ENCODE peak calls at places on chromosomes 13 and 19, in six cellular contexts. One of them, this sample, is unnamed. For H3K27me3, the result is how much of the 10 kb centered on the place peaks cover.

GRCh38 chr19:41934849-41935374 is 6.7 kb upstream of the ERFL start:
- DNase-seq in breast epithelium: peak
- DNase-seq in fibroblast of lung: peak
- DNase-seq in kidney epithelial cell: no peak
- DNase-seq in heart left ventricle: peak
- DNase-seq in aorta: peak
- DNase-seq in this sample: peak

GRCh38 chr19:18239303-18239702 is 13.1 kb upstream of the PDE4C start:
- DNase-seq in fibroblast of lung: no peak
- DNase-seq in kidney epithelial cell: no peak
- DNase-seq in heart left ventricle: no peak
- DNase-seq in aorta: no peak
- DNase-seq in breast epithelium: no peak
- DNase-seq in this sample: no peak

GRCh38 chr13:45215392-45216077 is 14.7 kb upstream of the KCTD4 start:
- DNase-seq in kidney epithelial cell: no peak
- DNase-seq in heart left ventricle: no peak
- DNase-seq in fibroblast of lung: no peak
- DNase-seq in aorta: no peak
- DNase-seq in breast epithelium: no peak
- DNase-seq in this sample: no peak

GRCh38 chr13:82439159-82439904 is 1442.9 kb downstream of the SLITRK1 start:
- DNase-seq in heart left ventricle: no peak
- DNase-seq in breast epithelium: no peak
- DNase-seq in fibroblast of lung: no peak
- DNase-seq in aorta: no peak
- DNase-seq in kidney epithelial cell: no peak
- DNase-seq in this sample: no peak

GRCh38 chr19:7013678-7014077 is 7.6 kb downstream of the MBD3L2B start:
- DNase-seq in aorta: no peak
- DNase-seq in breast epithelium: no peak
- DNase-seq in kidney epithelial cell: no peak
- DNase-seq in fibroblast of lung: no peak
- DNase-seq in heart left ventricle: no peak
- DNase-seq in this sample: peak

GRCh38 chr13:113802090-113802531 is 43.1 kb downstream of the TMEM255B start:
- DNase-seq in kidney epithelial cell: peak
- DNase-seq in breast epithelium: no peak
- DNase-seq in fibroblast of lung: peak
- DNase-seq in aorta: peak
- DNase-seq in heart left ventricle: peak
- DNase-seq in this sample: peak

GRCh38 chr19:34066007-34066656 is 106.2 kb upstream of the LSM14A start:
- DNase-seq in aorta: no peak
- DNase-seq in heart left ventricle: no peak
- DNase-seq in fibroblast of lung: no peak
- DNase-seq in kidney epithelial cell: no peak
- DNase-seq in breast epithelium: no peak
- DNase-seq in this sample: no peak

GRCh38 chr19:43316591-43317319 is 36.7 kb upstream of the CD177 start:
- DNase-seq in aorta: no peak
- DNase-seq in breast epithelium: no peak
- DNase-seq in heart left ventricle: no peak
- DNase-seq in fibroblast of lung: peak
- DNase-seq in kidney epithelial cell: no peak
- DNase-seq in this sample: peak

GRCh38 chr13:43785166-43785680 is 1.5 kb downstream of the ENOX1 start:
- DNase-seq in kidney epithelial cell: no peak
- DNase-seq in aorta: no peak
- DNase-seq in fibroblast of lung: no peak
- DNase-seq in heart left ventricle: no peak
- DNase-seq in breast epithelium: no peak
- DNase-seq in this sample: no peak

GRCh38 chr19:39874404-39874803 is 28.2 kb upstream of the FBL start:
- DNase-seq in fibroblast of lung: no peak
- DNase-seq in breast epithelium: no peak
- DNase-seq in aorta: peak
- DNase-seq in heart left ventricle: peak
- DNase-seq in kidney epithelial cell: no peak
- DNase-seq in this sample: no peak

DNA sequence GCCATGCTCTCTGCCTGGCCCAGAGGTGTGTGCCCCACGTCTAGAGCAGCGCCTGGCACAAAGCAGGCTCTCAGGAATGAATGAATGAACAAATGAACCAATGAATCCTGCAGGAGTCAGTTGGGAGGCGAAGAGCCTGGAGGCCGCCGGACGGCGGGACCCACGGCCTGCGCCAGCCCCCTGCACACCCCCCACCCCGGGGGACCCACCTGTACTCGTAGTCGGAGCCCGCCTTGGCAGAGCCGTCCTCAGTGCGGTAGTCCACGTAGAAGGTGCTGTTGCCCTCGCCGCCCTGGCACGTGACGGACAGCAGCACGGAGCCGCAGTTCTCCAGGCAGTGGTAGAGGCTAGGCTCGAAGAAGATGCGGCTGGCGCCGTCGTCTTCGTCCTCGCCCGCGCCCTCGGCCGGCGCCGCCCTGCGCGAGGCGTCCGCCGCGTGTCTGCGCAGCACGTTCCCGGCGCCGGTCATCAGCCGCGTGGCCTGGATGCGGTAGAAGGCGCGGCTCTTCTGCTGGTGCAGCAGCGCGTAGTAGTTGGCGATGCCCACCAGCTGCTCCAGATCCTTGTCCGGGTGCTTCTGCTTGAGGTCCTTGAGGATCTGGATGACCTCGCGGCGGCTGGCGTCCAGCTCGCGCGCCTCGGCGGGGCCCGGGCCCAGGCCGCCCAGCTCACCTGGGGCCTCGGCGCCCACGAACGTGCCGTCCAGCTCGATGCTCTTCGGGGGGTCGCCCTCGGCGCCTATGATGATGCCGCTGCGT is 14.8 kb downstream of the SLC8A2 start:
- DNase-seq in kidney epithelial cell: no peak
- DNase-seq in aorta: no peak
- DNase-seq in heart left ventricle: peak
- DNase-seq in breast epithelium: no peak
- DNase-seq in fibroblast of lung: no peak
- DNase-seq in this sample: no peak
- H3K4me3 ChIP-seq in kidney epithelial cell: no peak
- H3K4me3 ChIP-seq in aorta: no peak
- H3K4me3 ChIP-seq in heart left ventricle: no peak
- H3K4me3 ChIP-seq in breast epithelium: no peak
- H3K4me3 ChIP-seq in fibroblast of lung: no peak
- H3K4me3 ChIP-seq in this sample: no peak

GRCh38 chr19:53909471-53910169 is 542 bp downstream of the CACNG7 start:
- DNase-seq in kidney epithelial cell: no peak
- DNase-seq in fibroblast of lung: no peak
- DNase-seq in breast epithelium: no peak
- DNase-seq in heart left ventricle: no peak
- DNase-seq in aorta: no peak
- DNase-seq in this sample: no peak
- H3K27me3 ChIP-seq in kidney epithelial cell: under half
- H3K27me3 ChIP-seq in fibroblast of lung: under half
- H3K27me3 ChIP-seq in breast epithelium: under half
- H3K27me3 ChIP-seq in heart left ventricle: half or more
- H3K27me3 ChIP-seq in aorta: under half
- H3K27me3 ChIP-seq in this sample: half or more

GRCh38 chr19:31348416-31349159 is 648 bp downstream of the TSHZ3 start:
- DNase-seq in heart left ventricle: peak
- DNase-seq in breast epithelium: no peak
- DNase-seq in aorta: peak
- DNase-seq in kidney epithelial cell: no peak
- DNase-seq in fibroblast of lung: peak
- DNase-seq in this sample: peak

GRCh38 chr19:31346184-31346583 is 3.1 kb downstream of the TSHZ3 start:
- DNase-seq in heart left ventricle: no peak
- DNase-seq in aorta: no peak
- DNase-seq in fibroblast of lung: no peak
- DNase-seq in kidney epithelial cell: no peak
- DNase-seq in breast epithelium: no peak
- DNase-seq in this sample: no peak

GRCh38 chr19:31347828-31348314 is 1.4 kb downstream of the TSHZ3 start:
- DNase-seq in kidney epithelial cell: no peak
- DNase-seq in breast epithelium: no peak
- DNase-seq in fibroblast of lung: peak
- DNase-seq in heart left ventricle: no peak
- DNase-seq in aorta: no peak
- DNase-seq in this sample: peak

GRCh38 chr19:31346660-31347059 is 2.6 kb downstream of the TSHZ3 start:
- DNase-seq in heart left ventricle: no peak
- DNase-seq in kidney epithelial cell: no peak
- DNase-seq in fibroblast of lung: no peak
- DNase-seq in aorta: no peak
- DNase-seq in breast epithelium: no peak
- DNase-seq in this sample: no peak

DNA sequence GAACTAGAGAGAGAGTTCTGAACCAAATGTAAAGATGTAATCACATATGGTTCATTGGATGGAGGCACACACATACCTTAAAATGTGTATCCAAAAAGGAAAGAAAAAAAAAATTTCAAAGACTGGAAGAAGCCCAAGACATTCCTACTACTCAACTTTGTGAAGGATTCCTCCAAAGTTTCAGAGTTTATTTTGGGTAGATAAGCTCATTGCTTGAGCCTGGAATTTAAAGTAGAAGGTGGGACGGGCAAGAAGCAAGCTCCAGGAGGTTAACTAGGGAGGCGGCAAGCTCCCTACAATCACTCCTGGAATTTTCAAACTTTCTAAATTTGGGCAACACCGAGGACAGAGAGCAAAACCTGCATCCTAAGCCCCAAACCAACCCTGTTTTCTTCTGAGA is 1.9 kb downstream of the TSHZ3 start:
- DNase-seq in fibroblast of lung: no peak
- DNase-seq in heart left ventricle: no peak
- DNase-seq in breast epithelium: no peak
- DNase-seq in aorta: no peak
- DNase-seq in kidney epithelial cell: no peak
- DNase-seq in this sample: no peak
- H3K4me3 ChIP-seq in fibroblast of lung: peak
- H3K4me3 ChIP-seq in heart left ventricle: no peak
- H3K4me3 ChIP-seq in breast epithelium: peak
- H3K4me3 ChIP-seq in aorta: no peak
- H3K4me3 ChIP-seq in kidney epithelial cell: no peak
- H3K4me3 ChIP-seq in this sample: peak

DNA sequence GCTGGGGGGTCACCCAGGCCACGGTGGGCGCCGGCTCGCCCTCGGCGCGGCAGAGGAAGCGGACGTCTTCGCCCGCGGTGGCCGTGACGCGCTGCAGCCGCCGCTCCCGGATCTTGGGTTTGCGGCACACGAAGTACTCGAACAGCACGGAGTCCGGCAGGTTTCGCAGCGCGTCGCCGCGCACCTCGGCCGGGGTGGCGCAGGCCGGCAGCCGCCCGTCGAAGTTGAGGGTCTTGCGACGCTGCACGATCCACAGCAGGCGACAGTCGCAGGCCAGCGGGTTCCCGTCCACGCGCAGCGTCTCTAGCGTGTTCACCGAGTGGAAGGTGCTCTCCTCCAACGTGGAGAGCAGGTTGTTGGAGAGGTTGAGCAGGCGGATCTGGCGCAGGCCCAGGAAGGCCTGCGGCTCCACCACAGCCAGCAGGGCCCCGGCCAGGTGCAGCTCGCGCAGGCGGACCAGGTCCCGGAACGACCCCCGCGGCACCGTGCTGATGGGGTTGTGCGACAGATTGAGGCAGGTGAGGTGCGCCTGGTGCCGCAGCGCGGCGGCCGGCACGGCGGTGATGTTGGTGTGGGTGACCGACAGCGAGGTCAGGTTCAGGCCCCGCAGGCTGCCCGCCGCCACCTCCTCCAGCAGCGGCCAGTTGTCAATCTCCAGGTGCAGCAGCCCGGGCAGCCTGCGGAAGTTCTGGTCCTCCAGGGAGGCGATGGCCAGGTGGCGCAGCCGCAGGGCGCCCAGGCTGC is 8.6 kb upstream of the PEAK3 start:
- DNase-seq in breast epithelium: no peak
- DNase-seq in kidney epithelial cell: no peak
- DNase-seq in aorta: no peak
- DNase-seq in heart left ventricle: no peak
- DNase-seq in fibroblast of lung: no peak
- DNase-seq in this sample: no peak
- H3K27me3 ChIP-seq in breast epithelium: under half
- H3K27me3 ChIP-seq in kidney epithelial cell: half or more
- H3K27me3 ChIP-seq in aorta: under half
- H3K27me3 ChIP-seq in heart left ventricle: half or more
- H3K27me3 ChIP-seq in fibroblast of lung: under half
- H3K27me3 ChIP-seq in this sample: under half

GRCh38 chr19:49140951-49141350 is 14.2 kb downstream of the HRC start:
- DNase-seq in aorta: no peak
- DNase-seq in kidney epithelial cell: no peak
- DNase-seq in fibroblast of lung: no peak
- DNase-seq in breast epithelium: no peak
- DNase-seq in heart left ventricle: no peak
- DNase-seq in this sample: no peak

GRCh38 chr19:49147923-49148682 is 7.1 kb downstream of the HRC start:
- DNase-seq in breast epithelium: no peak
- DNase-seq in aorta: no peak
- DNase-seq in kidney epithelial cell: no peak
- DNase-seq in heart left ventricle: peak
- DNase-seq in fibroblast of lung: no peak
- DNase-seq in this sample: no peak

GRCh38 chr19:49141352-49141751 is 13.8 kb downstream of the HRC start:
- DNase-seq in heart left ventricle: no peak
- DNase-seq in kidney epithelial cell: no peak
- DNase-seq in breast epithelium: no peak
- DNase-seq in aorta: no peak
- DNase-seq in fibroblast of lung: no peak
- DNase-seq in this sample: no peak

GRCh38 chr19:49145485-49146407 is 9.4 kb downstream of the HRC start:
- DNase-seq in fibroblast of lung: peak
- DNase-seq in heart left ventricle: peak
- DNase-seq in kidney epithelial cell: no peak
- DNase-seq in breast epithelium: peak
- DNase-seq in aorta: peak
- DNase-seq in this sample: peak

GRCh38 chr19:49142866-49143335 is 12.3 kb downstream of the HRC start:
- DNase-seq in breast epithelium: peak
- DNase-seq in heart left ventricle: peak
- DNase-seq in kidney epithelial cell: peak
- DNase-seq in aorta: peak
- DNase-seq in fibroblast of lung: peak
- DNase-seq in this sample: peak
- H3K4me3 ChIP-seq in breast epithelium: peak
- H3K4me3 ChIP-seq in heart left ventricle: peak
- H3K4me3 ChIP-seq in kidney epithelial cell: peak
- H3K4me3 ChIP-seq in aorta: no peak
- H3K4me3 ChIP-seq in fibroblast of lung: peak
- H3K4me3 ChIP-seq in this sample: peak

GRCh38 chr13:25174304-25174703 is 2.2 kb upstream of the AMER2 start:
- DNase-seq in breast epithelium: no peak
- DNase-seq in fibroblast of lung: no peak
- DNase-seq in kidney epithelial cell: no peak
- DNase-seq in heart left ventricle: no peak
- DNase-seq in aorta: no peak
- DNase-seq in this sample: no peak
- H3K27me3 ChIP-seq in breast epithelium: under half
- H3K27me3 ChIP-seq in fibroblast of lung: under half
- H3K27me3 ChIP-seq in kidney epithelial cell: under half
- H3K27me3 ChIP-seq in heart left ventricle: under half
- H3K27me3 ChIP-seq in aorta: under half
- H3K27me3 ChIP-seq in this sample: under half

GRCh38 chr19:48639483-48640375 is 2.5 kb upstream of the DBP start:
- DNase-seq in aorta: no peak
- DNase-seq in breast epithelium: no peak
- DNase-seq in kidney epithelial cell: no peak
- DNase-seq in heart left ventricle: no peak
- DNase-seq in fibroblast of lung: no peak
- DNase-seq in this sample: no peak
- H3K4me3 ChIP-seq in aorta: no peak
- H3K4me3 ChIP-seq in breast epithelium: no peak
- H3K4me3 ChIP-seq in kidney epithelial cell: no peak
- H3K4me3 ChIP-seq in heart left ventricle: no peak
- H3K4me3 ChIP-seq in fibroblast of lung: no peak
- H3K4me3 ChIP-seq in this sample: no peak